ENCODE peak calls at places on chromosome 11, in nine cellular contexts. One of them, this sample, is unnamed.

GRCh38 chr11:119316017-119316728 is 757 bp downstream of the MCAM start:
- DNase-seq in activated CD8-positive, alpha-beta memory T cell treated with anti-CD3 and anti-CD28 coated beads for 24 hours: peak
- DNase-seq in spleen: no peak
- DNase-seq in hypothalamus: peak
- DNase-seq in foreskin keratinocyte: no peak
- DNase-seq in T-helper 2 cell: no peak
- DNase-seq in neuronal stem cell: no peak
- DNase-seq in posterior cingulate gyrus: peak
- DNase-seq in activated T-cell treated with anti-CD3 and anti-CD28 coated beads for 1 hour: no peak
- DNase-seq in this sample: peak

GRCh38 chr11:119759747-119760412 is 30.9 kb upstream of the NECTIN1 start:
- DNase-seq in activated T-cell treated with anti-CD3 and anti-CD28 coated beads for 1 hour: no peak
- DNase-seq in spleen: peak
- DNase-seq in hypothalamus: no peak
- DNase-seq in T-helper 2 cell: no peak
- DNase-seq in neuronal stem cell: no peak
- DNase-seq in posterior cingulate gyrus: no peak
- DNase-seq in foreskin keratinocyte: no peak
- DNase-seq in activated CD8-positive, alpha-beta memory T cell treated with anti-CD3 and anti-CD28 coated beads for 24 hours: no peak
- DNase-seq in this sample: no peak

GRCh38 chr11:35791088-35791958 is 128.7 kb downstream of the TRIM44 start:
- DNase-seq in hypothalamus: no peak
- DNase-seq in spleen: no peak
- DNase-seq in activated T-cell treated with anti-CD3 and anti-CD28 coated beads for 1 hour: no peak
- DNase-seq in neuronal stem cell: no peak
- DNase-seq in posterior cingulate gyrus: no peak
- DNase-seq in activated CD8-positive, alpha-beta memory T cell treated with anti-CD3 and anti-CD28 coated beads for 24 hours: no peak
- DNase-seq in T-helper 2 cell: no peak
- DNase-seq in foreskin keratinocyte: no peak
- DNase-seq in this sample: peak

GRCh38 chr11:45985212-45985611 is 62.8 kb downstream of the LARGE2 start:
- DNase-seq in T-helper 2 cell: no peak
- DNase-seq in neuronal stem cell: no peak
- DNase-seq in activated CD8-positive, alpha-beta memory T cell treated with anti-CD3 and anti-CD28 coated beads for 24 hours: no peak
- DNase-seq in hypothalamus: no peak
- DNase-seq in foreskin keratinocyte: no peak
- DNase-seq in spleen: no peak
- DNase-seq in activated T-cell treated with anti-CD3 and anti-CD28 coated beads for 1 hour: no peak
- DNase-seq in posterior cingulate gyrus: no peak
- DNase-seq in this sample: no peak

GRCh38 chr11:123429336-123429735 is 733 bp upstream of the GRAMD1B start:
- DNase-seq in activated T-cell treated with anti-CD3 and anti-CD28 coated beads for 1 hour: no peak
- DNase-seq in T-helper 2 cell: no peak
- DNase-seq in posterior cingulate gyrus: no peak
- DNase-seq in neuronal stem cell: no peak
- DNase-seq in activated CD8-positive, alpha-beta memory T cell treated with anti-CD3 and anti-CD28 coated beads for 24 hours: no peak
- DNase-seq in foreskin keratinocyte: no peak
- DNase-seq in spleen: no peak
- DNase-seq in hypothalamus: no peak
- DNase-seq in this sample: no peak

GRCh38 chr11:78420255-78420764 is 2.7 kb upstream of the GAB2 start:
- DNase-seq in spleen: peak
- DNase-seq in foreskin keratinocyte: no peak
- DNase-seq in posterior cingulate gyrus: peak
- DNase-seq in hypothalamus: peak
- DNase-seq in activated CD8-positive, alpha-beta memory T cell treated with anti-CD3 and anti-CD28 coated beads for 24 hours: peak
- DNase-seq in neuronal stem cell: peak
- DNase-seq in activated T-cell treated with anti-CD3 and anti-CD28 coated beads for 1 hour: peak
- DNase-seq in T-helper 2 cell: peak
- DNase-seq in this sample: peak

GRCh38 chr11:105000797-105001196 is 22.2 kb downstream of the CASP5 start:
- DNase-seq in spleen: peak
- DNase-seq in activated CD8-positive, alpha-beta memory T cell treated with anti-CD3 and anti-CD28 coated beads for 24 hours: peak
- DNase-seq in T-helper 2 cell: peak
- DNase-seq in activated T-cell treated with anti-CD3 and anti-CD28 coated beads for 1 hour: peak
- DNase-seq in posterior cingulate gyrus: peak
- DNase-seq in neuronal stem cell: no peak
- DNase-seq in hypothalamus: no peak
- DNase-seq in foreskin keratinocyte: no peak
- DNase-seq in this sample: no peak

GRCh38 chr11:3796346-3796745 is 1.0 kb downstream of the NUP98 start:
- DNase-seq in neuronal stem cell: no peak
- DNase-seq in T-helper 2 cell: no peak
- DNase-seq in spleen: no peak
- DNase-seq in activated T-cell treated with anti-CD3 and anti-CD28 coated beads for 1 hour: no peak
- DNase-seq in posterior cingulate gyrus: no peak
- DNase-seq in hypothalamus: no peak
- DNase-seq in activated CD8-positive, alpha-beta memory T cell treated with anti-CD3 and anti-CD28 coated beads for 24 hours: peak
- DNase-seq in foreskin keratinocyte: no peak
- DNase-seq in this sample: no peak

GRCh38 chr11:69074786-69075185 is 26.1 kb downstream of the TPCN2 start:
- DNase-seq in spleen: no peak
- DNase-seq in posterior cingulate gyrus: no peak
- DNase-seq in foreskin keratinocyte: no peak
- DNase-seq in activated CD8-positive, alpha-beta memory T cell treated with anti-CD3 and anti-CD28 coated beads for 24 hours: no peak
- DNase-seq in T-helper 2 cell: no peak
- DNase-seq in activated T-cell treated with anti-CD3 and anti-CD28 coated beads for 1 hour: no peak
- DNase-seq in hypothalamus: no peak
- DNase-seq in neuronal stem cell: no peak
- DNase-seq in this sample: no peak

GRCh38 chr11:45926001-45926401 is 3.5 kb downstream of the LARGE2 start:
- DNase-seq in foreskin keratinocyte: no peak
- DNase-seq in activated T-cell treated with anti-CD3 and anti-CD28 coated beads for 1 hour: no peak
- DNase-seq in hypothalamus: no peak
- DNase-seq in activated CD8-positive, alpha-beta memory T cell treated with anti-CD3 and anti-CD28 coated beads for 24 hours: no peak
- DNase-seq in neuronal stem cell: no peak
- DNase-seq in spleen: peak
- DNase-seq in T-helper 2 cell: no peak
- DNase-seq in posterior cingulate gyrus: no peak
- DNase-seq in this sample: no peak

GRCh38 chr11:114367244-114367957 is 32.9 kb downstream of the C11orf71 start:
- DNase-seq in posterior cingulate gyrus: no peak
- DNase-seq in neuronal stem cell: no peak
- DNase-seq in activated CD8-positive, alpha-beta memory T cell treated with anti-CD3 and anti-CD28 coated beads for 24 hours: no peak
- DNase-seq in foreskin keratinocyte: no peak
- DNase-seq in activated T-cell treated with anti-CD3 and anti-CD28 coated beads for 1 hour: no peak
- DNase-seq in hypothalamus: no peak
- DNase-seq in T-helper 2 cell: no peak
- DNase-seq in spleen: no peak
- DNase-seq in this sample: no peak

GRCh38 chr11:70540196-70540595 is 141.9 kb downstream of the CTTN start:
- DNase-seq in spleen: peak
- DNase-seq in neuronal stem cell: no peak
- DNase-seq in T-helper 2 cell: no peak
- DNase-seq in activated T-cell treated with anti-CD3 and anti-CD28 coated beads for 1 hour: no peak
- DNase-seq in activated CD8-positive, alpha-beta memory T cell treated with anti-CD3 and anti-CD28 coated beads for 24 hours: no peak
- DNase-seq in posterior cingulate gyrus: no peak
- DNase-seq in foreskin keratinocyte: no peak
- DNase-seq in hypothalamus: no peak
- DNase-seq in this sample: no peak

GRCh38 chr11:114612686-114613085 is 17.1 kb upstream of the NXPE4 start:
- DNase-seq in spleen: no peak
- DNase-seq in foreskin keratinocyte: no peak
- DNase-seq in posterior cingulate gyrus: no peak
- DNase-seq in T-helper 2 cell: no peak
- DNase-seq in hypothalamus: no peak
- DNase-seq in activated T-cell treated with anti-CD3 and anti-CD28 coated beads for 1 hour: no peak
- DNase-seq in neuronal stem cell: no peak
- DNase-seq in activated CD8-positive, alpha-beta memory T cell treated with anti-CD3 and anti-CD28 coated beads for 24 hours: no peak
- DNase-seq in this sample: no peak

GRCh38 chr11:122746050-122746478 is 90.5 kb downstream of the UBASH3B start:
- DNase-seq in hypothalamus: no peak
- DNase-seq in T-helper 2 cell: peak
- DNase-seq in posterior cingulate gyrus: no peak
- DNase-seq in activated CD8-positive, alpha-beta memory T cell treated with anti-CD3 and anti-CD28 coated beads for 24 hours: peak
- DNase-seq in neuronal stem cell: no peak
- DNase-seq in spleen: no peak
- DNase-seq in activated T-cell treated with anti-CD3 and anti-CD28 coated beads for 1 hour: no peak
- DNase-seq in foreskin keratinocyte: no peak
- DNase-seq in this sample: no peak